ENCODE peak calls at places on chromosomes 5 and 9, in six cellular contexts. One of them, this sample, is unnamed.

GRCh38 chr5:123844873-123845272 is 332.9 kb downstream of the CSNK1G3 start:
- DNase-seq in COR-L47: no peak
- DNase-seq in EL: peak
- DNase-seq in AG08396: no peak
- DNase-seq in nephron progenitor cell: no peak
- DNase-seq in non-pigmented ciliary epithelial cell: no peak
- DNase-seq in this sample: no peak

GRCh38 chr5:179467441-179467840 is 82.9 kb upstream of the RUFY1 start:
- DNase-seq in COR-L47: no peak
- DNase-seq in EL: no peak
- DNase-seq in AG08396: no peak
- DNase-seq in nephron progenitor cell: no peak
- DNase-seq in non-pigmented ciliary epithelial cell: no peak
- DNase-seq in this sample: no peak

GRCh38 chr5:128674837-128675446 is 136.9 kb upstream of the FBN2 start:
- DNase-seq in COR-L47: peak
- DNase-seq in EL: peak
- DNase-seq in AG08396: peak
- DNase-seq in nephron progenitor cell: peak
- DNase-seq in non-pigmented ciliary epithelial cell: no peak
- DNase-seq in this sample: no peak

GRCh38 chr9:108444400-108445358 is 411.1 kb downstream of the ACTL7B start:
- DNase-seq in COR-L47: peak
- DNase-seq in EL: peak
- DNase-seq in AG08396: peak
- DNase-seq in nephron progenitor cell: no peak
- DNase-seq in non-pigmented ciliary epithelial cell: peak
- DNase-seq in this sample: peak

GRCh38 chr9:34675048-34675714 is 12.7 kb upstream of the CCL27 start:
- DNase-seq in COR-L47: peak
- DNase-seq in EL: peak
- DNase-seq in AG08396: peak
- DNase-seq in nephron progenitor cell: peak
- DNase-seq in non-pigmented ciliary epithelial cell: no peak
- DNase-seq in this sample: peak

GRCh38 chr5:170619869-170620268 is 116.0 kb downstream of the KCNIP1 start:
- DNase-seq in COR-L47: no peak
- DNase-seq in EL: no peak
- DNase-seq in AG08396: no peak
- DNase-seq in nephron progenitor cell: no peak
- DNase-seq in non-pigmented ciliary epithelial cell: no peak
- DNase-seq in this sample: no peak

GRCh38 chr5:97163360-97163764 is 19.7 kb downstream of the RIOK2 start:
- DNase-seq in COR-L47: no peak
- DNase-seq in EL: peak
- DNase-seq in AG08396: no peak
- DNase-seq in nephron progenitor cell: no peak
- DNase-seq in non-pigmented ciliary epithelial cell: no peak
- DNase-seq in this sample: peak

GRCh38 chr9:114027159-114027895 is 50.8 kb downstream of the AMBP start:
- DNase-seq in COR-L47: no peak
- DNase-seq in EL: no peak
- DNase-seq in AG08396: no peak
- DNase-seq in nephron progenitor cell: no peak
- DNase-seq in non-pigmented ciliary epithelial cell: no peak
- DNase-seq in this sample: no peak

GRCh38 chr5:67887648-67888047 is 327.9 kb upstream of the PIK3R1 start:
- DNase-seq in COR-L47: no peak
- DNase-seq in EL: no peak
- DNase-seq in AG08396: no peak
- DNase-seq in nephron progenitor cell: no peak
- DNase-seq in non-pigmented ciliary epithelial cell: no peak
- DNase-seq in this sample: no peak

GRCh38 chr9:124298646-124299235 is 41.0 kb downstream of the NEK6 start:
- DNase-seq in COR-L47: no peak
- DNase-seq in EL: no peak
- DNase-seq in AG08396: no peak
- DNase-seq in nephron progenitor cell: no peak
- DNase-seq in non-pigmented ciliary epithelial cell: no peak
- DNase-seq in this sample: no peak

GRCh38 chr9:71048271-71048670 is 73.2 kb downstream of the TRPM3 start:
- DNase-seq in COR-L47: no peak
- DNase-seq in EL: no peak
- DNase-seq in AG08396: no peak
- DNase-seq in nephron progenitor cell: peak
- DNase-seq in non-pigmented ciliary epithelial cell: no peak
- DNase-seq in this sample: no peak

GRCh38 chr5:177312649-177313181 is 1.0 kb upstream of the MXD3 start:
- DNase-seq in COR-L47: no peak
- DNase-seq in EL: no peak
- DNase-seq in AG08396: no peak
- DNase-seq in nephron progenitor cell: peak
- DNase-seq in non-pigmented ciliary epithelial cell: no peak
- DNase-seq in this sample: no peak

This sample was measured in astrocyte of the cerebellum.